ENCODE peak calls at places on chromosomes 4 and X, in nine cellular contexts. One of them, this sample, is unnamed.

GRCh38 chr4:102474736-102475504 is 26.2 kb upstream of the NFKB1 start:
- DNase-seq in heart left ventricle: no peak
- DNase-seq in tibial nerve: no peak
- DNase-seq in endothelial cell of umbilical vein: no peak
- DNase-seq in lower leg skin: no peak
- DNase-seq in body of pancreas: no peak
- DNase-seq in sigmoid colon: no peak
- DNase-seq in suprapubic skin: no peak
- DNase-seq in K562: no peak
- DNase-seq in this sample: no peak

GRCh38 chrX:50081282-50081955 is 119.4 kb downstream of the AKAP4 start:
- DNase-seq in tibial nerve: no peak
- DNase-seq in lower leg skin: no peak
- DNase-seq in suprapubic skin: no peak
- DNase-seq in heart left ventricle: peak
- DNase-seq in K562: no peak
- DNase-seq in sigmoid colon: no peak
- DNase-seq in body of pancreas: peak
- DNase-seq in endothelial cell of umbilical vein: peak
- DNase-seq in this sample: no peak

GRCh38 chr4:133146574-133147198 is 2.4 kb upstream of the PCDH10 start:
- DNase-seq in tibial nerve: no peak
- DNase-seq in sigmoid colon: peak
- DNase-seq in heart left ventricle: no peak
- DNase-seq in lower leg skin: peak
- DNase-seq in endothelial cell of umbilical vein: peak
- DNase-seq in K562: peak
- DNase-seq in suprapubic skin: peak
- DNase-seq in body of pancreas: peak
- DNase-seq in this sample: peak

GRCh38 chr4:83552924-83553323 is 17.0 kb downstream of the GPAT3 start:
- DNase-seq in sigmoid colon: no peak
- DNase-seq in heart left ventricle: no peak
- DNase-seq in tibial nerve: no peak
- DNase-seq in lower leg skin: no peak
- DNase-seq in body of pancreas: no peak
- DNase-seq in endothelial cell of umbilical vein: peak
- DNase-seq in K562: peak
- DNase-seq in suprapubic skin: no peak
- DNase-seq in this sample: no peak

GRCh38 chr4:125620066-125620850 is 305.5 kb downstream of the FAT4 start:
- DNase-seq in K562: no peak
- DNase-seq in heart left ventricle: no peak
- DNase-seq in endothelial cell of umbilical vein: peak
- DNase-seq in suprapubic skin: no peak
- DNase-seq in sigmoid colon: no peak
- DNase-seq in tibial nerve: no peak
- DNase-seq in lower leg skin: no peak
- DNase-seq in body of pancreas: no peak
- DNase-seq in this sample: no peak

GRCh38 chrX:16335181-16335580 is 167.9 kb downstream of the MAGEB17 start:
- DNase-seq in body of pancreas: no peak
- DNase-seq in tibial nerve: no peak
- DNase-seq in suprapubic skin: no peak
- DNase-seq in K562: no peak
- DNase-seq in heart left ventricle: no peak
- DNase-seq in endothelial cell of umbilical vein: no peak
- DNase-seq in lower leg skin: no peak
- DNase-seq in sigmoid colon: no peak
- DNase-seq in this sample: no peak

GRCh38 chrX:103656623-103657022 is 27.8 kb downstream of the TCEAL1 start:
- DNase-seq in lower leg skin: no peak
- DNase-seq in body of pancreas: no peak
- DNase-seq in endothelial cell of umbilical vein: peak
- DNase-seq in heart left ventricle: no peak
- DNase-seq in suprapubic skin: no peak
- DNase-seq in sigmoid colon: no peak
- DNase-seq in tibial nerve: no peak
- DNase-seq in K562: no peak
- DNase-seq in this sample: no peak

GRCh38 chr4:83890231-83890630 is 354.3 kb downstream of the GPAT3 start:
- DNase-seq in sigmoid colon: no peak
- DNase-seq in tibial nerve: no peak
- DNase-seq in lower leg skin: no peak
- DNase-seq in K562: no peak
- DNase-seq in body of pancreas: no peak
- DNase-seq in endothelial cell of umbilical vein: no peak
- DNase-seq in suprapubic skin: no peak
- DNase-seq in heart left ventricle: no peak
- DNase-seq in this sample: no peak

GRCh38 chr4:144575181-144575580 is 70.8 kb upstream of the HHIP start:
- DNase-seq in sigmoid colon: no peak
- DNase-seq in tibial nerve: no peak
- DNase-seq in K562: no peak
- DNase-seq in suprapubic skin: no peak
- DNase-seq in body of pancreas: no peak
- DNase-seq in lower leg skin: no peak
- DNase-seq in endothelial cell of umbilical vein: peak
- DNase-seq in heart left ventricle: no peak
- DNase-seq in this sample: no peak

GRCh38 chr4:134780244-134780643 is 578.7 kb upstream of the PABPC4L start:
- DNase-seq in lower leg skin: no peak
- DNase-seq in K562: no peak
- DNase-seq in sigmoid colon: no peak
- DNase-seq in endothelial cell of umbilical vein: no peak
- DNase-seq in body of pancreas: no peak
- DNase-seq in heart left ventricle: no peak
- DNase-seq in tibial nerve: no peak
- DNase-seq in suprapubic skin: no peak
- DNase-seq in this sample: no peak

GRCh38 chrX:1393871-1394615 is 2.1 kb upstream of the SLC25A6 start:
- DNase-seq in endothelial cell of umbilical vein: no peak
- DNase-seq in sigmoid colon: peak
- DNase-seq in tibial nerve: no peak
- DNase-seq in lower leg skin: peak
- DNase-seq in heart left ventricle: no peak
- DNase-seq in K562: peak
- DNase-seq in suprapubic skin: no peak
- DNase-seq in body of pancreas: peak
- DNase-seq in this sample: no peak

GRCh38 chr4:107183155-107183774 is 147.2 kb upstream of the DKK2 start:
- DNase-seq in suprapubic skin: no peak
- DNase-seq in body of pancreas: peak
- DNase-seq in K562: peak
- DNase-seq in endothelial cell of umbilical vein: peak
- DNase-seq in heart left ventricle: no peak
- DNase-seq in tibial nerve: no peak
- DNase-seq in sigmoid colon: no peak
- DNase-seq in lower leg skin: no peak
- DNase-seq in this sample: no peak

GRCh38 chr4:85153221-85153620 is 186.7 kb upstream of the WDFY3 start:
- DNase-seq in body of pancreas: no peak
- DNase-seq in sigmoid colon: no peak
- DNase-seq in heart left ventricle: no peak
- DNase-seq in suprapubic skin: no peak
- DNase-seq in K562: no peak
- DNase-seq in tibial nerve: no peak
- DNase-seq in lower leg skin: no peak
- DNase-seq in endothelial cell of umbilical vein: peak
- DNase-seq in this sample: no peak

GRCh38 chrX:148647666-148648065 is 147.2 kb downstream of the AFF2 start:
- DNase-seq in K562: no peak
- DNase-seq in tibial nerve: no peak
- DNase-seq in sigmoid colon: no peak
- DNase-seq in endothelial cell of umbilical vein: no peak
- DNase-seq in body of pancreas: no peak
- DNase-seq in suprapubic skin: no peak
- DNase-seq in lower leg skin: no peak
- DNase-seq in heart left ventricle: no peak
- DNase-seq in this sample: no peak

GRCh38 chr4:122044496-122044895 is 92.6 kb upstream of the TRPC3 start:
- DNase-seq in tibial nerve: no peak
- DNase-seq in sigmoid colon: no peak
- DNase-seq in K562: no peak
- DNase-seq in body of pancreas: no peak
- DNase-seq in endothelial cell of umbilical vein: no peak
- DNase-seq in lower leg skin: no peak
- DNase-seq in suprapubic skin: no peak
- DNase-seq in heart left ventricle: no peak
- DNase-seq in this sample: no peak

GRCh38 chrX:6383911-6384310 is 151.0 kb downstream of the VCX3A start:
- DNase-seq in heart left ventricle: no peak
- DNase-seq in tibial nerve: no peak
- DNase-seq in body of pancreas: no peak
- DNase-seq in sigmoid colon: no peak
- DNase-seq in lower leg skin: no peak
- DNase-seq in endothelial cell of umbilical vein: no peak
- DNase-seq in suprapubic skin: no peak
- DNase-seq in K562: no peak
- DNase-seq in this sample: no peak

GRCh38 chr4:127601029-127601428 is 31.7 kb upstream of the INTU start:
- DNase-seq in heart left ventricle: no peak
- DNase-seq in tibial nerve: no peak
- DNase-seq in endothelial cell of umbilical vein: no peak
- DNase-seq in sigmoid colon: no peak
- DNase-seq in suprapubic skin: no peak
- DNase-seq in body of pancreas: no peak
- DNase-seq in K562: no peak
- DNase-seq in lower leg skin: no peak
- DNase-seq in this sample: no peak

GRCh38 chr4:155667538-155668511 is 1.2 kb downstream of the GUCY1A1 start:
- DNase-seq in tibial nerve: no peak
- DNase-seq in heart left ventricle: peak
- DNase-seq in lower leg skin: peak
- DNase-seq in K562: no peak
- DNase-seq in body of pancreas: peak
- DNase-seq in suprapubic skin: no peak
- DNase-seq in endothelial cell of umbilical vein: peak
- DNase-seq in sigmoid colon: peak
- DNase-seq in this sample: peak

GRCh38 chr4:149110499-149110898 is 668.3 kb upstream of the NR3C2 start:
- DNase-seq in K562: no peak
- DNase-seq in sigmoid colon: no peak
- DNase-seq in endothelial cell of umbilical vein: no peak
- DNase-seq in body of pancreas: no peak
- DNase-seq in lower leg skin: no peak
- DNase-seq in heart left ventricle: no peak
- DNase-seq in suprapubic skin: no peak
- DNase-seq in tibial nerve: no peak
- DNase-seq in this sample: no peak

GRCh38 chrX:120250522-120251271 is at the start of gene ZBTB33:
- DNase-seq in body of pancreas: peak
- DNase-seq in K562: peak
- DNase-seq in heart left ventricle: peak
- DNase-seq in tibial nerve: peak
- DNase-seq in lower leg skin: peak
- DNase-seq in endothelial cell of umbilical vein: peak
- DNase-seq in sigmoid colon: peak
- DNase-seq in suprapubic skin: peak
- DNase-seq in this sample: peak
- TF ChIP-seq POLR2A in body of pancreas: peak
- TF ChIP-seq POLR2A in K562: peak
- TF ChIP-seq POLR2A in heart left ventricle: no peak
- TF ChIP-seq POLR2A in tibial nerve: peak
- TF ChIP-seq POLR2A in lower leg skin: no peak
- TF ChIP-seq POLR2A in endothelial cell of umbilical vein: no peak
- TF ChIP-seq POLR2A in sigmoid colon: no peak
- TF ChIP-seq POLR2A in suprapubic skin: no peak
- TF ChIP-seq POLR2A in this sample: no peak

GRCh38 chr4:54066718-54067129 is 2.3 kb upstream of the CHIC2 start:
- DNase-seq in suprapubic skin: no peak
- DNase-seq in body of pancreas: no peak
- DNase-seq in lower leg skin: no peak
- DNase-seq in tibial nerve: no peak
- DNase-seq in endothelial cell of umbilical vein: peak
- DNase-seq in sigmoid colon: no peak
- DNase-seq in heart left ventricle: no peak
- DNase-seq in K562: peak
- DNase-seq in this sample: no peak
- TF ChIP-seq POLR2A in suprapubic skin: no peak
- TF ChIP-seq POLR2A in body of pancreas: no peak
- TF ChIP-seq POLR2A in lower leg skin: no peak
- TF ChIP-seq POLR2A in tibial nerve: no peak
- TF ChIP-seq POLR2A in endothelial cell of umbilical vein: no peak
- TF ChIP-seq POLR2A in sigmoid colon: no peak
- TF ChIP-seq POLR2A in heart left ventricle: no peak
- TF ChIP-seq POLR2A in K562: no peak
- TF ChIP-seq POLR2A in this sample: no peak

DNA sequence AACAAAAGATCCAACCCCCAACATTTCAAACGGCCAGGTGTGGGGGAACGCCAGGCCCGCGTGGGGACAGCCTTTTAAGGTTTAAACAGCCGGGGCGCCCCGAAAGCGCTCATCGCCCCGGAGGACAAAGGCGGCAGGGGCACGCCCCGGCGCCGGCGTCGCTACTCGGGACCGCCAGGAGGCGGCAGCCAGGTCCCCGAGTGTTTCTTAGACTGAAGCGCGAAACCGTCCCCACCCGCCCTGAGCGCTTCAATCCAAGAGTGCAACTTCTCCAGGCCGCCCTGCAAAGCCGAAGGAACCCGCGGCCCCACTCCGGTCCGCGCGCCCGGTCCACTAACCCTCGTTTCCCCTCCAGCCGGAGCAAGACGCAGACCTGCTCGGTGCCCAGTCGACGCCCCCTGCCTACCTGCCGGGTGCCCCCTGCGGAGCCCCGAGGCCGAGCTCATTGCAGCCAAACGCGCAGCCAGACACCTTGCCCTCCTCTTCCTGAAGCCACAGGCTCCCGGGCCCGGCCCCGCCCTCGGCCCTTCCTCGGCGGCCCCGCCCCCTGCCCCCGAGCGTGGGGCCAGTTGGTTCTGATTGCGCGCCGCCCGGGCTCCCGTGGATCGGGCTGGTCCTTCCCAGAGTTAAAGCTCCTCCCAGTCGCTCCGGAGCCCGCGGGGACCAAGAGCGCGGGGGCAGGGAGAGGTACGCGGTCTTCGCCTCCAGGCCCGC is at the start of gene CASP6:
- DNase-seq in K562: peak
- DNase-seq in lower leg skin: peak
- DNase-seq in suprapubic skin: peak
- DNase-seq in endothelial cell of umbilical vein: peak
- DNase-seq in body of pancreas: peak
- DNase-seq in sigmoid colon: peak
- DNase-seq in tibial nerve: peak
- DNase-seq in heart left ventricle: peak
- DNase-seq in this sample: peak
- TF ChIP-seq POLR2A in K562: peak
- TF ChIP-seq POLR2A in lower leg skin: no peak
- TF ChIP-seq POLR2A in suprapubic skin: no peak
- TF ChIP-seq POLR2A in endothelial cell of umbilical vein: peak
- TF ChIP-seq POLR2A in body of pancreas: peak
- TF ChIP-seq POLR2A in sigmoid colon: no peak
- TF ChIP-seq POLR2A in tibial nerve: peak
- TF ChIP-seq POLR2A in heart left ventricle: no peak
- TF ChIP-seq POLR2A in this sample: no peak

DNA sequence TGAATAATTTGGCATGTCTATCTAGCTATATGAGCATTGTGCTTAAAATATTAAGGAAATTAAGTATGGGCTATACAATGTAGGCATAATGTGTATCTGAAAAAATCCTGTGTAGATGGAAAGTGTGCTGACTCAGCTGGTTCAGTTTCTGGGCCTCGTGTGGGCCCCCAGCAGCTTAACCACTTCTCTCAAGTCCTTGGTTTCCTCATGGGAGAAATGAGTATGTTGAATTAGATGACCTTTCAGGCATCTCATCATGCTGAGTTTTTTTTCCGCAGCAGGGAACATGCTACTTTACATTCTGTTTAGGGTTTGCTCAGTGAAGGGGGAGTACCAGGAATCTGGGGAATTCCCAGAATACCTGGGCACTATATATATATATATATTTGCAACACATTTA is 30.5 kb downstream of the RHOH start:
- DNase-seq in body of pancreas: no peak
- DNase-seq in endothelial cell of umbilical vein: no peak
- DNase-seq in suprapubic skin: no peak
- DNase-seq in heart left ventricle: no peak
- DNase-seq in K562: no peak
- DNase-seq in sigmoid colon: no peak
- DNase-seq in lower leg skin: no peak
- DNase-seq in tibial nerve: no peak
- DNase-seq in this sample: no peak
- TF ChIP-seq POLR2A in body of pancreas: no peak
- TF ChIP-seq POLR2A in endothelial cell of umbilical vein: no peak
- TF ChIP-seq POLR2A in suprapubic skin: no peak
- TF ChIP-seq POLR2A in heart left ventricle: no peak
- TF ChIP-seq POLR2A in K562: no peak
- TF ChIP-seq POLR2A in sigmoid colon: no peak
- TF ChIP-seq POLR2A in lower leg skin: no peak
- TF ChIP-seq POLR2A in tibial nerve: no peak
- TF ChIP-seq POLR2A in this sample: no peak

This sample was measured in GM12891.